ENCODE peak calls at places on chromosomes 5 and 9, in eight cellular contexts. M is cardiac muscle cell, S is GM23338, C is right cardiac atrium, L is heart left ventricle, Z is esophagus squamous epithelium, T is heart right ventricle, O is HCT116. B is an unnamed sample.
A peak's percentile ranks its signal among the peaks of the same experiment; 100 is the strongest.

GRCh38 chr9:107239474-107239873 is 43.6 kb upstream of the RAD23B start:
- DNase-seq in M (peak; percentile 40), S (no peak), C (no peak), L (no peak), Z (no peak), T (no peak), O (no peak), B (no peak)

GRCh38 chr9:10252174-10252573 is 360.6 kb downstream of the PTPRD start:
- DNase-seq in M (no peak), S (no peak), C (peak; percentile 42), L (peak; percentile 65), Z (no peak), T (peak; percentile 78), O (no peak), B (no peak)

GRCh38 chr5:78925102-78925876 is 59.8 kb downstream of the ARSB start:
- DNase-seq in M (no peak), S (no peak), C (no peak), L (no peak), Z (no peak), T (no peak), O (no peak), B (no peak)

GRCh38 chr5:176553260-176554085 is 4.3 kb downstream of the CDHR2 start:
- DNase-seq in M (no peak), S (no peak), C (no peak), L (no peak), Z (no peak), T (no peak), O (peak; percentile 62), B (no peak)

GRCh38 chr9:95143591-95144561 is 173.6 kb downstream of the FANCC start:
- DNase-seq in M (peak; percentile 92), S (no peak), C (peak; percentile 89), L (peak; percentile 76), Z (no peak), T (peak; percentile 75), O (no peak), B (peak; percentile 77)

GRCh38 chr5:173577817-173578216 is 38.6 kb downstream of the BOD1 start:
- DNase-seq in M (no peak), S (no peak), C (no peak), L (no peak), Z (no peak), T (no peak), O (no peak), B (no peak)

GRCh38 chr5:170882345-170882744 is 20.5 kb downstream of the RANBP17 start:
- DNase-seq in M (no peak), S (no peak), C (no peak), L (no peak), Z (no peak), T (no peak), O (no peak), B (no peak)

GRCh38 chr9:33167084-33167948 is at the start of gene B4GALT1:
- DNase-seq in M (peak; percentile 98), S (peak; percentile 87), C (peak; percentile 97), L (peak; percentile 96), Z (peak; percentile 87), T (peak; percentile 95), O (peak; percentile 41), B (peak; percentile 96)

GRCh38 chr9:117409321-117409720 is 5.5 kb downstream of the ASTN2 start:
- DNase-seq in M (no peak), S (peak; percentile 41), C (no peak), L (no peak), Z (no peak), T (no peak), O (no peak), B (no peak)

GRCh38 chr9:114276908-114277821 is 45.7 kb upstream of the ORM1 start:
- DNase-seq in M (peak; percentile 88), S (no peak), C (peak; percentile 23), L (peak; percentile 6), Z (no peak), T (no peak), O (no peak), B (no peak)

GRCh38 chr5:141665995-141666940 is 15.1 kb upstream of the FCHSD1 start:
- DNase-seq in M (no peak), S (no peak), C (no peak), L (no peak), Z (no peak), T (no peak), O (no peak), B (no peak)

GRCh38 chr5:74801941-74802340 is 34.9 kb downstream of the NSA2 start:
- DNase-seq in M (no peak), S (no peak), C (no peak), L (no peak), Z (no peak), T (no peak), O (no peak), B (no peak)

GRCh38 chr9:102995033-102995432 is at the start of gene CYLC2:
- DNase-seq in M (no peak), S (no peak), C (no peak), L (no peak), Z (no peak), T (no peak), O (no peak), B (no peak)

GRCh38 chr9:112810696-112811490 is 60.3 kb downstream of the SNX30 start:
- DNase-seq in M (no peak), S (peak; percentile 30), C (no peak), L (no peak), Z (no peak), T (no peak), O (no peak), B (no peak)

GRCh38 chr9:77752566-77752965 is 104.4 kb upstream of the GNA14 start:
- DNase-seq in M (peak; percentile 95), S (no peak), C (no peak), L (no peak), Z (no peak), T (no peak), O (no peak), B (no peak)

GRCh38 chr5:159975462-159976019 is 33.4 kb upstream of the TTC1 start:
- DNase-seq in M (peak; percentile 94), S (peak; percentile 12), C (peak; percentile 24), L (peak; percentile 22), Z (no peak), T (peak; percentile 27), O (peak; percentile 41), B (no peak)

GRCh38 chr5:168819004-168819626 is 239.9 kb upstream of the PANK3 start:
- DNase-seq in M (no peak), S (no peak), C (no peak), L (no peak), Z (no peak), T (no peak), O (no peak), B (no peak)

GRCh38 chr5:178442361-178443256 is 147.6 kb downstream of the COL23A1 start:
- DNase-seq in M (no peak), S (no peak), C (no peak), L (no peak), Z (no peak), T (no peak), O (no peak), B (no peak)

GRCh38 chr5:119300311-119300670 is 55.5 kb upstream of the TNFAIP8 start:
- DNase-seq in M (no peak), S (no peak), C (no peak), L (no peak), Z (no peak), T (no peak), O (no peak), B (no peak)
- H3K4me3 ChIP-seq in M (no peak overlapping the region), S (no peak overlapping the region), C (no peak overlapping the region), L (no peak overlapping the region), Z (no peak overlapping the region), T (no peak overlapping the region), O (no peak overlapping the region), B (no peak overlapping the region)

GRCh38 chr5:34598177-34598794 is 57.8 kb upstream of the RAI14 start:
- DNase-seq in M (peak; percentile 90), S (no peak), C (no peak), L (no peak), Z (no peak), T (no peak), O (peak; percentile 35), B (no peak)
- H3K27ac ChIP-seq in M (no peak overlapping the region), S (no peak overlapping the region), C (no peak overlapping the region), L (no peak overlapping the region), Z (peak overlapping the region; percentile 71), T (no peak overlapping the region), O (no peak overlapping the region), B (no peak overlapping the region)

GRCh38 chr5:138366556-138367382 is 14.3 kb downstream of the KDM3B start:
- DNase-seq in M (no peak), S (no peak), C (no peak), L (no peak), Z (no peak), T (no peak), O (no peak), B (no peak)
- H3K4me1 ChIP-seq in M (peaks cover 14% of the 10 kb centered on the region), S (peaks cover 9% of the 10 kb centered on the region), C (peaks cover 14% of the 10 kb centered on the region), L (peaks cover 4% of the 10 kb centered on the region), Z (peaks cover 51% of the 10 kb centered on the region), T (peaks cover 59% of the 10 kb centered on the region), O (no peaks in the 10 kb centered on the region), B (peaks cover 27% of the 10 kb centered on the region)

DNA sequence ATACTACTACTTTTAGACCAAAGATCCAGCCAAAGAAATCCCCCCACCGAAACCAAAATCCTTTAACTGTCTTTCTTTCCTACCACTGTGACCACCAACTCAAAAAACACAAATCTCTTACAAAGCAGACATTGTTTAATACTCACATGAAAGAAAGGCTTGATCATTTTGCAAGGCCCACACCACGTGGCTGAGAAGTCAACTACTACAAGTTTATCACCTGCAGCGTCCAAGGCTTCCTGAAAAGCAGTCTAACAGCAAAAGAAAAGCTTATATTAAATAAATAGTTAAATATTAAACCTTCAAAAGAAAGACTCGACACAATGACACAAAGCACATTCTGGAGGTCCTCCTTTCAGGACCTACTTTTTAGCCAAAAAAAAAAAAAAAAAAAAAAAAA is 5.1 kb downstream of the TXN start:
- DNase-seq in M (peak; percentile 13), S (no peak), C (no peak), L (no peak), Z (no peak), T (no peak), O (no peak), B (no peak)
- H3K4me3 ChIP-seq in M (no peak overlapping the region), S (no peak overlapping the region), C (no peak overlapping the region), L (no peak overlapping the region), Z (no peak overlapping the region), T (no peak overlapping the region), O (no peak overlapping the region), B (no peak overlapping the region)